ENCODE peak calls at places on chromosomes 4 and X, in four cellular contexts. K is CD4-positive, alpha-beta memory T cell; U is stimulated activated CD4-positive, alpha-beta T cell treated with anti-CD3 and anti-CD28 coated beads, Interleukin-12 subunit alpha, Interleukin-12 subunit beta, amount 100 ng/mL, for 48 hours; I is stomach. N is an unnamed sample.
A peak's percentile ranks its signal among the peaks of the same experiment; 100 is the strongest.

GRCh38 chr4:87192155-87192919 is 28.1 kb downstream of the KLHL8 start:
- DNase-seq in U (no peak), I (no peak), K (no peak), N (no peak)

GRCh38 chrX:143058096-143058495 is 32.4 kb downstream of the SPANXN4 start:
- DNase-seq in I (no peak), U (no peak), K (no peak), N (no peak)

GRCh38 chr4:23097251-23097650 is 404.5 kb downstream of the GBA3 start:
- DNase-seq in I (no peak), U (no peak), K (no peak), N (no peak)

GRCh38 chr4:6372649-6373525 is 99.5 kb downstream of the PPP2R2C start:
- DNase-seq in U (no peak), I (no peak), K (peak; percentile 8), N (peak; percentile 21)

GRCh38 chr4:95304898-95305297 is 243.9 kb downstream of the UNC5C start:
- DNase-seq in K (no peak), U (no peak), I (no peak), N (no peak)

GRCh38 chr4:168694669-168695068 is 197.8 kb downstream of the PALLD start:
- DNase-seq in U (no peak), K (no peak), I (no peak), N (no peak)

GRCh38 chr4:95693594-95693993 is 144.8 kb upstream of the UNC5C start:
- DNase-seq in I (no peak), K (no peak), U (no peak), N (no peak)

GRCh38 chrX:40047485-40047884 is 50.3 kb downstream of the BCOR start:
- DNase-seq in I (no peak), U (no peak), K (no peak), N (no peak)

GRCh38 chr4:84632092-84632491 is 49.2 kb downstream of the CDS1 start:
- DNase-seq in U (no peak), K (no peak), I (no peak), N (no peak)

GRCh38 chr4:43286137-43286536 is 393.6 kb downstream of the GRXCR1 start:
- DNase-seq in U (no peak), I (no peak), K (no peak), N (no peak)

GRCh38 chr4:47816748-47817147 is 21.1 kb downstream of the CORIN start:
- DNase-seq in K (no peak), I (no peak), U (no peak), N (no peak)

GRCh38 chr4:186932631-186933150 is 209.0 kb upstream of the FAT1 start:
- DNase-seq in K (no peak), U (no peak), I (no peak), N (no peak)

GRCh38 chrX:69506617-69507499 is 2.7 kb downstream of the NALF2 start:
- DNase-seq in I (no peak), U (no peak), K (no peak), N (no peak)

GRCh38 chrX:13699183-13699826 is 10.4 kb downstream of the RAB9A start:
- DNase-seq in K (no peak), U (no peak), I (peak; percentile 33), N (peak; percentile 31)

GRCh38 chr4:110335399-110335798 is 137.0 kb upstream of the ELOVL6 start:
- DNase-seq in K (no peak), I (no peak), U (no peak), N (no peak)

GRCh38 chr4:25860586-25861421 is 2.0 kb downstream of the SEL1L3 start:
- DNase-seq in I (peak; percentile 54), U (no peak), K (no peak), N (no peak)

GRCh38 chr4:88029556-88029955 is 22.1 kb downstream of the PKD2 start:
- DNase-seq in I (no peak), K (no peak), U (no peak), N (no peak)

GRCh38 chr4:60605651-60606354 is 594.3 kb upstream of the ADGRL3 start:
- DNase-seq in K (no peak), I (no peak), U (no peak), N (no peak)

GRCh38 chrX:617891-618290 is 12.7 kb upstream of the SHOX start:
- DNase-seq in K (no peak), I (no peak), U (no peak), N (no peak)

GRCh38 chr4:142264961-142265360 is 581.1 kb downstream of the INPP4B start:
- DNase-seq in K (no peak), I (no peak), U (no peak), N (no peak)

GRCh38 chr4:94676910-94677309 is 80.8 kb upstream of the BMPR1B start:
- DNase-seq in K (no peak), I (no peak), U (no peak), N (no peak)

GRCh38 chrX:140337263-140337662 is 167.6 kb downstream of the SOX3 start:
- DNase-seq in U (no peak), K (no peak), I (no peak), N (no peak)

GRCh38 chrX:40080896-40081678 is 16.7 kb downstream of the BCOR start:
- DNase-seq in I (no peak), K (no peak), U (no peak), N (no peak)

GRCh38 chr4:78720994-78721677 is 55.0 kb upstream of the BMP2K start:
- DNase-seq in I (no peak), K (peak; percentile 5), U (peak; percentile 6), N (peak; percentile 2)

GRCh38 chrX:20330545-20330944 is 63.8 kb upstream of the RPS6KA3 start:
- DNase-seq in I (no peak), K (no peak), U (no peak), N (no peak)

GRCh38 chrX:31483336-31483735 is 411.5 kb upstream of the FTHL17 start:
- DNase-seq in K (no peak), I (no peak), U (no peak), N (no peak)

N was measured in immature natural killer cell.